ENCODE peak calls at places on chromosomes 11 and 22, in ten cellular contexts. X, N, R, C, B, W, H, J, S and Y are unnamed samples.

GRCh38 chr11:120337896-120338840 is 2.0 kb downstream of the ARHGEF12 start:
- DNase-seq in H (peak), C (no peak), S (peak), B (peak), R (no peak), W (no peak), X (no peak), J (no peak), N (no peak), Y (no peak)

GRCh38 chr11:111006207-111006606 is 239.3 kb upstream of the POU2AF2 start:
- DNase-seq in W (no peak), J (no peak), B (no peak), C (no peak), N (no peak), H (no peak), S (no peak), R (no peak), X (no peak), Y (no peak)

GRCh38 chr11:133968300-133968699 is 11.5 kb upstream of the IGSF9B start:
- DNase-seq in H (no peak), W (no peak), J (no peak), R (no peak), B (no peak), S (no peak), C (no peak), N (peak), X (no peak), Y (no peak)

GRCh38 chr11:20015101-20015500 is 145.2 kb downstream of the DBX1 start:
- DNase-seq in B (no peak), N (no peak), C (no peak), R (no peak), S (no peak), W (no peak), J (no peak), H (peak), X (no peak), Y (no peak)

GRCh38 chr11:109971184-109971523 is 122.0 kb upstream of the ZC3H12C start:
- DNase-seq in N (no peak), H (peak), C (no peak), J (no peak), R (no peak), B (no peak), W (no peak), S (peak), X (peak), Y (no peak)

GRCh38 chr22:32410459-32410858 is 1.6 kb downstream of the RTCB start:
- DNase-seq in H (no peak), J (no peak), X (no peak), B (no peak), S (no peak), W (no peak), C (no peak), R (no peak), N (no peak), Y (no peak)

GRCh38 chr11:36346562-36347383 is 50.7 kb downstream of the PRR5L start:
- DNase-seq in C (no peak), X (no peak), B (no peak), N (no peak), R (no peak), J (no peak), H (no peak), S (no peak), W (no peak), Y (no peak)

GRCh38 chr11:64132388-64132771 is 33.5 kb downstream of the MACROD1 start:
- DNase-seq in R (no peak), B (no peak), J (no peak), S (no peak), X (no peak), C (no peak), W (no peak), N (no peak), H (no peak), Y (no peak)

GRCh38 chr11:102478660-102479245 is 26.2 kb upstream of the TMEM123 start:
- DNase-seq in W (no peak), R (no peak), H (peak), S (no peak), J (no peak), N (no peak), X (no peak), C (no peak), B (peak), Y (no peak)

GRCh38 chr11:5081405-5081804 is 12.0 kb downstream of the OR52E1 start:
- DNase-seq in W (no peak), N (no peak), X (no peak), S (no peak), H (no peak), R (no peak), C (no peak), B (no peak), J (no peak), Y (no peak)

GRCh38 chr11:116255234-116255953 is 517.4 kb downstream of the BUD13 start:
- DNase-seq in J (no peak), S (no peak), N (no peak), H (no peak), R (no peak), X (no peak), B (no peak), C (no peak), W (no peak), Y (no peak)

GRCh38 chr11:134266841-134267251 is 9.3 kb upstream of the GLB1L3 start:
- DNase-seq in C (no peak), X (no peak), R (no peak), H (peak), B (no peak), S (peak), N (no peak), W (peak), J (no peak), Y (no peak)

GRCh38 chr11:67501854-67502253 is 3.3 kb downstream of the PITPNM1 start:
- DNase-seq in X (no peak), J (no peak), B (no peak), W (no peak), H (no peak), R (no peak), N (no peak), S (no peak), C (no peak), Y (no peak)

DNA sequence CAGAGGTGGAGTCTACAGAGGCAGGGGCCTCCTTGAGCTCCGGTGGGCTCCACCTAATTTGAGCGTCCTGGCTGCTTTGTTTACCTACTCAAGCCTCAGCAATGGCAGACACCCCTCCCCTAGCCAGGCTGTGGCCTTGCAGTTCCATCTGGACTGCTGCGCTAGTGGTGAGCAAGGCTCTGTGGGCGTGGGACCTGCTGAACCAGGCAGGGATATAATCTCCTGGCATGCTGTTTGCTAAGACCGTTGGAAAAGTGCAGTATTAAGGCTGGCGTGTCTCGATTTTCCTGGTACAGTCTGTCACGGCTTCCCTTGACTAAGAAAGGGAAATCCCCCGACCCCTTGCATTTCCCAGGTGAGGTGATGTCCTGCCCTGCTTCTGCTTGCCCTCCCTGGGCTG is 77.7 kb downstream of the GDPD4 start:
- DNase-seq in C (no peak), W (no peak), S (no peak), X (no peak), N (no peak), H (no peak), B (no peak), R (no peak), J (no peak), Y (no peak)
- TF ChIP-seq CTCF in C (no peak), W (no peak), S (no peak), X (no peak), N (no peak), H (no peak), B (no peak), R (no peak), J (no peak), Y (no peak)

GRCh38 chr11:69704508-69705245 is 855 bp upstream of the FGF19 start:
- DNase-seq in B (no peak), S (peak), C (peak), W (no peak), H (no peak), X (no peak), R (no peak), J (no peak), N (peak), Y (peak)
- TF ChIP-seq CTCF in B (peak), S (peak), C (peak), W (peak), H (no peak), X (peak), R (peak), J (no peak), N (peak), Y (peak)

GRCh38 chr11:6353367-6353987 is 33.2 kb upstream of the CAVIN3 start:
- DNase-seq in W (no peak), H (peak), J (peak), C (peak), R (no peak), B (peak), X (peak), S (peak), N (peak), Y (peak)

GRCh38 chr11:6356503-6356902 is 33.8 kb upstream of the SMPD1 start:
- DNase-seq in N (no peak), R (no peak), H (no peak), S (no peak), X (no peak), J (no peak), C (no peak), B (no peak), W (no peak), Y (no peak)

GRCh38 chr11:6354651-6355485 is 34.6 kb upstream of the CAVIN3 start:
- DNase-seq in S (no peak), J (no peak), H (peak), B (no peak), C (no peak), N (no peak), R (no peak), W (no peak), X (no peak), Y (no peak)

GRCh38 chr11:6350070-6350469 is 29.8 kb upstream of the CAVIN3 start:
- DNase-seq in S (no peak), B (no peak), X (no peak), H (no peak), J (no peak), N (no peak), C (no peak), W (no peak), R (no peak), Y (no peak)

GRCh38 chr11:6351782-6352181 is 31.5 kb upstream of the CAVIN3 start:
- DNase-seq in N (no peak), B (no peak), W (no peak), H (no peak), S (no peak), C (no peak), X (no peak), R (no peak), J (no peak), Y (no peak)
- TF ChIP-seq CTCF in N (no peak), B (no peak), W (no peak), H (no peak), S (no peak), C (no peak), X (no peak), R (no peak), J (no peak), Y (no peak)

DNA sequence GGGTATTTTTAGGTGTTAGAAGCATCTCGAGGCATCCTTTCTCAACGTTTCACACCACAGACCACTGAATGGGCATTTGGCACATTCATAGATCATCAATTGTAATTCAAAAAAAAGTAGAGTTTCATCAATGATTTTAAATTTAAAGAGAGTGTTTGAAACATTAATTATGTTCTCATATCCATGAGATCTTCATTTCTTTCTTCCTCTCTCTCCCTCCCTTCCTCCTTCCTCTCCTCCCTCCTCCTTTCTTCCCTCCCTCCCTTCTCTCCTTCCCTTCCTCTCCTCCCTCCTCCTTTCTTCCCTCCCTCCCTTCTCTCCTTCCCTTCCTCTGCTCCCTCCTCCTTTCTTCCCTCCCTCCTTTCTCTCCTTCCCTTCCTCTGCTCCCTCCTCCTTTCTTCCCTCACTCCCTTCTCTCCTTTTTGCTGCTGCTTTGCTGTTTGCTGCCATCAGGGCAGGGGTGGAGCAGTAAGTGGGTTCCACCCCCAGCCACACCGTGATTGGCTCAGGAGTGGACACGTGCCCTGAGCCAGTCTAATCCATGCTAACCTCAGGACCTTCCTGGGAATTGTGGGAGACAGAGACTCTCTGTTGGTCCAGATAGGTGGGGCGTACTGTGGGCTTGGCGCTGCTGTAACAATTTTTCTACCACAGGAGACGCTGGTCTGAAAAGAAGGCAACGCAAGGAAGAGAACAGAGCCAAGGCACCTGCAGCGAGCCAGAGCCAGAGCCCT is 33.8 kb upstream of the APOBEC3A start:
- DNase-seq in B (no peak), S (peak), R (peak), C (peak), W (peak), X (peak), J (no peak), H (peak), N (no peak), Y (no peak)
- TF ChIP-seq CTCF in B (no peak), S (peak), R (no peak), C (peak), W (peak), X (peak), J (no peak), H (peak), N (no peak), Y (no peak)

GRCh38 chr11:84719935-84720577 is 907.1 kb downstream of the DLG2 start:
- DNase-seq in R (peak), S (no peak), X (no peak), B (no peak), N (peak), J (no peak), W (no peak), H (no peak), C (no peak), Y (no peak)

GRCh38 chr11:84714316-84714780 is 912.8 kb downstream of the DLG2 start:
- DNase-seq in S (peak), R (peak), N (peak), H (peak), X (peak), B (peak), J (no peak), W (no peak), C (peak), Y (peak)
- TF ChIP-seq CTCF in S (peak), R (peak), N (peak), H (peak), X (peak), B (peak), J (peak), W (peak), C (peak), Y (peak)

GRCh38 chr11:118310781-118311485 is 6.4 kb downstream of the CD3E start:
- DNase-seq in C (no peak), S (no peak), J (no peak), X (no peak), W (no peak), R (no peak), N (no peak), H (no peak), B (no peak), Y (no peak)

GRCh38 chr11:118313242-118313641 is 8.7 kb downstream of the CD3E start:
- DNase-seq in J (no peak), S (no peak), C (no peak), X (no peak), H (peak), R (no peak), N (no peak), B (no peak), W (no peak), Y (no peak)

GRCh38 chr11:118310271-118310670 is 5.7 kb downstream of the CD3E start:
- DNase-seq in N (no peak), H (no peak), B (no peak), R (no peak), J (no peak), C (no peak), X (no peak), S (no peak), W (no peak), Y (no peak)

GRCh38 chr11:118312328-118312727 is 7.8 kb downstream of the CD3E start:
- DNase-seq in S (no peak), B (no peak), H (no peak), N (no peak), J (no peak), X (no peak), R (no peak), C (no peak), W (no peak), Y (no peak)

GRCh38 chr11:118311518-118311917 is 7.0 kb downstream of the CD3E start:
- DNase-seq in B (no peak), C (no peak), N (no peak), S (no peak), J (no peak), X (no peak), R (no peak), H (no peak), W (no peak), Y (no peak)
- TF ChIP-seq CTCF in B (no peak), C (peak), N (no peak), S (no peak), J (no peak), X (no peak), R (no peak), H (no peak), W (no peak), Y (no peak)

GRCh38 chr11:1565173-1565903 is 6.7 kb downstream of the DUSP8 start:
- DNase-seq in J (no peak), R (no peak), S (no peak), W (no peak), C (no peak), B (no peak), H (no peak), X (no peak), N (no peak), Y (no peak)

GRCh38 chr11:1565904-1566247 is 6.2 kb downstream of the DUSP8 start:
- DNase-seq in N (no peak), S (no peak), C (no peak), W (no peak), B (no peak), J (no peak), X (no peak), R (no peak), H (no peak), Y (no peak)

GRCh38 chr11:1567721-1568100 is 4.4 kb downstream of the DUSP8 start:
- DNase-seq in W (no peak), R (no peak), S (no peak), C (no peak), X (no peak), H (no peak), B (no peak), N (no peak), J (no peak), Y (no peak)

GRCh38 chr11:1567052-1567720 is 4.9 kb downstream of the DUSP8 start:
- DNase-seq in J (peak), R (no peak), B (no peak), X (no peak), W (no peak), N (no peak), H (no peak), S (no peak), C (no peak), Y (no peak)

DNA sequence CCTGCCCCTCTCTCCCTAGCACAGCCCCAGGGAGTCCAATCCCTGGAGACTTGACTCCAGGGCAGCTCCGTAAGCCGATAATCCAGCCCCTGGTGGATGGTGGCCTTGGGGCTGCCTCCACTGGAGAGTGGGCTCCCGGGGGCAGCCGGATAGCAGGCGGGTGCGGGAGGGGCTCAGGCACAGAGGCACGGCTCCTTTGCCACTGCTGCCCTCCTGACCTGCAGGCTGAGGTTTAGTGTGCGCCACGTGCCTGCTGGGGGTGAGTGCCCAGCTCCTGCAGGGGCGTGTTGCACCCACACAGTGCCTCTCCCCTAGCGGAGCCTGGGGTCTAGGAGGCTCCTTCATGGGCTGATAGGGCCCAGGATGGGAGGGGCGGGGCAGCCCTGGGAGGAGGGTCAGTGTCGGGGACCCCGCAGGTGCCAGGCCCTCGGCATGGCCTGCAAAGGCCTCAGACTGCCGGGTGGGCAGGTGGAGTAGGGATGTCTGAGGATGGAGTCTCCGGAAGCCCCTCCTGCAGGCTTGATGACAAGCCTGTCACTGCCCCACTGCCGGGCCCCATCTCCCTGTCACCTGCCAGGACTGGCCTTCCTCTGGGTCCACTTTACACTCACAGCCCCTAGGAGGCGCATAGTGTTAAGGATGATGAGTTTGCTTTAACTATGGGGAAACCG is 5.6 kb downstream of the DUSP8 start:
- DNase-seq in W (no peak), C (no peak), X (no peak), H (no peak), B (no peak), N (no peak), R (no peak), J (no peak), S (no peak), Y (no peak)
- TF ChIP-seq CTCF in W (no peak), C (peak), X (peak), H (no peak), B (peak), N (no peak), R (no peak), J (no peak), S (peak), Y (no peak)

DNA sequence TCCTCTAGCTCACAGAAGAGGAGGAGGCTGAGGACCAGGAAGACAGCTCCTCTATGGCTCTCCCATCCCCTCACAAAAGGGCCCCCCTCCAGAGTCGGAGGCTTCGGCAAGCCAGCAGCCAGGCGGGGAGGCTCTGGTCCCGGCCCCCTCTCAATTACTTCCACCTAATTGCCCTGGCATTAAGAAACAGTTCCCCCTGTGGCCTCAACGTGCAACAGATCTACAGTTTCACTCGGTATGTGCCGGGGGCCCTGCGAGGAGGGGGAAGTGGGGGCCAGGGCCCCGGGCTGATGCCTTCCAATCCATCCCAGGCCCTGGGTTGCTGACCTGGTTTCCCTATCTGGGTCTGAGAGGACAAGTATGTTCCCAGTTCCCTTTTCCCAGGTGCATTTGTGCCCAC is 7.9 kb downstream of the FOXR1 start:
- DNase-seq in X (no peak), J (no peak), W (no peak), B (no peak), H (no peak), S (no peak), R (no peak), C (peak), N (no peak), Y (no peak)
- TF ChIP-seq CTCF in X (no peak), J (no peak), W (no peak), B (no peak), H (no peak), S (no peak), R (no peak), C (no peak), N (no peak), Y (no peak)

GRCh38 chr11:94602430-94603372 is 35.5 kb downstream of the PIWIL4 start:
- DNase-seq in W (peak), X (no peak), S (peak), B (peak), C (peak), N (no peak), H (peak), R (peak), J (peak), Y (peak)
- TF ChIP-seq CTCF in W (peak), X (no peak), S (peak), B (peak), C (peak), N (no peak), H (peak), R (peak), J (no peak), Y (peak)

GRCh38 chr11:77062924-77063323 is 3.8 kb upstream of the CAPN5 start:
- DNase-seq in X (no peak), W (no peak), J (no peak), H (no peak), R (no peak), B (no peak), S (no peak), C (no peak), N (no peak), Y (peak)
- TF ChIP-seq CTCF in X (peak), W (peak), J (no peak), H (peak), R (no peak), B (no peak), S (no peak), C (peak), N (no peak), Y (no peak)